ENCODE peak calls at places on chromosome 10, in ten cellular contexts. D is pancreas, J is PC-3, R is Peyer's patch, T is mammary epithelial cell, P is colonic mucosa, I is fibroblast of lung, K is GM23248, E is mesendoderm, Y is OCI-LY7. V is an unnamed sample. For H3K4me1, the result is how much of the 10 kb centered on the place peaks cover.

GRCh38 chr10:95287281-95287680 is 3.5 kb downstream of the PDLIM1 start:
- DNase-seq in D (no peak), J (no peak), R (no peak), T (no peak), P (no peak), I (no peak), K (peak), E (no peak), Y (no peak), V (no peak)

GRCh38 chr10:122254831-122255230 is 16.3 kb upstream of the BTBD16 start:
- DNase-seq in D (no peak), J (no peak), R (no peak), T (no peak), P (no peak), I (no peak), K (no peak), E (no peak), Y (no peak), V (no peak)

GRCh38 chr10:73205121-73205520 is 37.2 kb downstream of the FAM149B1 start:
- DNase-seq in D (no peak), J (no peak), R (no peak), T (no peak), P (no peak), I (no peak), K (no peak), E (no peak), Y (no peak), V (no peak)

GRCh38 chr10:6847561-6847960 is 267.5 kb upstream of the PRKCQ start:
- DNase-seq in D (no peak), J (no peak), R (no peak), T (no peak), P (no peak), I (no peak), K (no peak), E (no peak), Y (no peak), V (no peak)

GRCh38 chr10:102274062-102274461 is 28.7 kb downstream of the GBF1 start:
- DNase-seq in D (no peak), J (no peak), R (no peak), T (no peak), P (no peak), I (no peak), K (no peak), E (no peak), Y (no peak), V (no peak)

GRCh38 chr10:67772894-67773511 is 65.0 kb downstream of the DNAJC12 start:
- DNase-seq in D (no peak), J (peak), R (no peak), T (no peak), P (no peak), I (peak), K (peak), E (no peak), Y (peak), V (no peak)

GRCh38 chr10:103564799-103565365 is 71.4 kb downstream of the NEURL1 start:
- DNase-seq in D (no peak), J (peak), R (no peak), T (no peak), P (peak), I (no peak), K (peak), E (peak), Y (peak), V (no peak)

GRCh38 chr10:70759769-70760168 is 25.4 kb downstream of the TBATA start:
- DNase-seq in D (no peak), J (no peak), R (no peak), T (peak), P (no peak), I (no peak), K (no peak), E (peak), Y (peak), V (no peak)

GRCh38 chr10:31320179-31320597 is 1.2 kb downstream of the ZEB1 start:
- DNase-seq in D (peak), J (peak), R (peak), T (peak), P (no peak), I (peak), K (peak), E (peak), Y (peak), V (peak)

GRCh38 chr10:1122349-1122748 is 66.2 kb downstream of the WDR37 start:
- DNase-seq in D (no peak), J (no peak), R (no peak), T (no peak), P (peak), I (no peak), K (no peak), E (no peak), Y (no peak), V (no peak)

GRCh38 chr10:89476150-89476549 is 59.2 kb downstream of the SLC16A12 start:
- DNase-seq in D (no peak), J (no peak), R (no peak), T (no peak), P (no peak), I (peak), K (no peak), E (no peak), Y (no peak), V (no peak)

GRCh38 chr10:1056326-1057105 is at the start of gene WDR37:
- DNase-seq in D (peak), J (peak), R (peak), T (peak), P (peak), I (peak), K (peak), E (peak), Y (peak), V (peak)

GRCh38 chr10:76864913-76865312 is 772.7 kb downstream of the KCNMA1 start:
- DNase-seq in D (no peak), J (no peak), R (no peak), T (no peak), P (no peak), I (no peak), K (no peak), E (no peak), Y (no peak), V (no peak)

GRCh38 chr10:23399701-23400144 is 39.2 kb upstream of the OTUD1 start:
- DNase-seq in D (no peak), J (peak), R (no peak), T (peak), P (no peak), I (peak), K (peak), E (no peak), Y (no peak), V (no peak)

GRCh38 chr10:71596759-71597158 is 122.8 kb downstream of the C10orf105 start:
- DNase-seq in D (no peak), J (no peak), R (no peak), T (no peak), P (no peak), I (no peak), K (no peak), E (no peak), Y (no peak), V (no peak)

GRCh38 chr10:101176577-101176976 is 45.5 kb downstream of the TLX1 start:
- DNase-seq in D (no peak), J (no peak), R (no peak), T (no peak), P (no peak), I (no peak), K (no peak), E (peak), Y (no peak), V (no peak)

GRCh38 chr10:113165643-113166042 is 215.6 kb downstream of the TCF7L2 start:
- DNase-seq in D (no peak), J (no peak), R (no peak), T (no peak), P (no peak), I (no peak), K (no peak), E (no peak), Y (no peak), V (no peak)

GRCh38 chr10:114110174-114110972 is 63.6 kb downstream of the CCDC186 start:
- DNase-seq in D (no peak), J (peak), R (no peak), T (peak), P (no peak), I (no peak), K (peak), E (peak), Y (peak), V (no peak)

GRCh38 chr10:14692344-14693199 is 82.1 kb downstream of the FAM107B start:
- DNase-seq in D (no peak), J (no peak), R (no peak), T (no peak), P (peak), I (no peak), K (no peak), E (no peak), Y (no peak), V (no peak)

GRCh38 chr10:133475821-133476640 is 22.3 kb downstream of the SCART1 start:
- DNase-seq in D (no peak), J (peak), R (peak), T (peak), P (no peak), I (no peak), K (no peak), E (no peak), Y (peak), V (no peak)

GRCh38 chr10:122135251-122136025 is 135.7 kb upstream of the BTBD16 start:
- DNase-seq in D (no peak), J (no peak), R (no peak), T (no peak), P (no peak), I (no peak), K (no peak), E (no peak), Y (no peak), V (no peak)

GRCh38 chr10:132606536-132607316 is 69.1 kb downstream of the INPP5A start:
- DNase-seq in D (no peak), J (no peak), R (peak), T (no peak), P (peak), I (peak), K (no peak), E (no peak), Y (no peak), V (peak)

GRCh38 chr10:5282137-5282536 is 82.6 kb upstream of the UCN3 start:
- DNase-seq in D (no peak), J (no peak), R (no peak), T (no peak), P (no peak), I (no peak), K (no peak), E (peak), Y (no peak), V (no peak)

GRCh38 chr10:93462881-93463280 is 19.3 kb downstream of the MYOF start:
- DNase-seq in D (no peak), J (peak), R (no peak), T (peak), P (no peak), I (peak), K (peak), E (no peak), Y (peak), V (no peak)

GRCh38 chr10:87868277-87868676 is 4.9 kb downstream of the PTEN start:
- DNase-seq in D (no peak), J (peak), R (no peak), T (peak), P (no peak), I (peak), K (no peak), E (no peak), Y (no peak), V (no peak)

GRCh38 chr10:90112681-90113080 is 411.3 kb downstream of the KIF20B start:
- DNase-seq in D (no peak), J (no peak), R (no peak), T (peak), P (no peak), I (peak), K (no peak), E (no peak), Y (no peak), V (no peak)

GRCh38 chr10:58152698-58153263 is 114.9 kb downstream of the IPMK start:
- DNase-seq in D (no peak), J (peak), R (peak), T (peak), P (peak), I (peak), K (peak), E (peak), Y (peak), V (peak)

GRCh38 chr10:25758041-25758457 is 176.0 kb upstream of the MYO3A start:
- DNase-seq in D (no peak), J (peak), R (no peak), T (no peak), P (no peak), I (peak), K (peak), E (peak), Y (peak), V (no peak)

GRCh38 chr10:22779331-22780019 is 65.1 kb upstream of the PIP4K2A start:
- DNase-seq in D (no peak), J (no peak), R (no peak), T (no peak), P (no peak), I (peak), K (no peak), E (no peak), Y (no peak), V (no peak)

GRCh38 chr10:79089579-79090110 is 20.9 kb downstream of the ZMIZ1 start:
- DNase-seq in D (no peak), J (no peak), R (no peak), T (no peak), P (no peak), I (no peak), K (no peak), E (no peak), Y (no peak), V (no peak)
- H3K4me1 ChIP-seq in D (half or more), J (under half), R (under half), T (under half), P (under half), I (under half), K (under half), E (under half), Y (half or more), V (half or more)

GRCh38 chr10:92087750-92088395 is 164.3 kb downstream of the BTAF1 start:
- DNase-seq in D (peak), J (peak), R (peak), T (peak), P (peak), I (peak), K (peak), E (peak), Y (peak), V (peak)
- H3K4me1 ChIP-seq in D (under half), J (under half), R (under half), T (under half), P (under half), I (under half), K (under half), E (under half), Y (under half), V (under half)

DNA sequence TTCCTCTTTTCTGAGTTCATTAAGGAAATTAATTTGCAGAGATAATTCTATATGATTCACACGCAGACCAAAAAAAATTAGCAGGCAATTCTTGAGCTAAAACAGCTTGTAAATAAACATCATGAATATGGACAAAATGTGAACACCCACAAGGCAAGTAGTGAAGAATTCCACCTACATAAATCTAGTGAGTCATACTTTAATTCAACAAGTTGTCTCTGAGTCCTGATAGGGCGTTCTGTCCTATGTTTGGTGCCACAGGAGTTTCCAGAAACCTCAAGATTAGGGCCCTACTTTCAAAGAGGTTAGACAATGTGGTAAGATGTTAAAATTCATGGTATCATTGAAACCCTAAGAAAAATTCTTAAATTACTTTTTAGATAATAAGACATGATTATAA is 122.3 kb downstream of the SGMS1 start:
- DNase-seq in D (no peak), J (peak), R (no peak), T (peak), P (no peak), I (peak), K (peak), E (no peak), Y (no peak), V (no peak)
- H3K4me1 ChIP-seq in D (under half), J (under half), R (under half), T (under half), P (under half), I (under half), K (under half), E (under half), Y (under half), V (under half)

GRCh38 chr10:17026686-17027485 is 102.7 kb downstream of the CUBN start:
- DNase-seq in D (no peak), J (peak), R (no peak), T (peak), P (no peak), I (peak), K (peak), E (no peak), Y (no peak), V (no peak)
- H3K4me1 ChIP-seq in D (under half), J (half or more), R (under half), T (half or more), P (under half), I (under half), K (half or more), E (under half), Y (under half), V (under half)

GRCh38 chr10:62043493-62043938 is 142.0 kb downstream of the ARID5B start:
- DNase-seq in D (no peak), J (peak), R (no peak), T (no peak), P (no peak), I (peak), K (peak), E (peak), Y (peak), V (no peak)

GRCh38 chr10:62046522-62047239 is 145.2 kb downstream of the ARID5B start:
- DNase-seq in D (no peak), J (peak), R (no peak), T (peak), P (no peak), I (peak), K (peak), E (peak), Y (peak), V (no peak)

GRCh38 chr10:62047240-62047897 is 145.9 kb downstream of the ARID5B start:
- DNase-seq in D (no peak), J (peak), R (peak), T (no peak), P (no peak), I (peak), K (peak), E (no peak), Y (peak), V (no peak)

GRCh38 chr10:62045765-62046521 is 144.4 kb downstream of the ARID5B start:
- DNase-seq in D (no peak), J (peak), R (no peak), T (no peak), P (no peak), I (peak), K (peak), E (peak), Y (peak), V (no peak)

GRCh38 chr10:62044569-62044968 is 143.1 kb downstream of the ARID5B start:
- DNase-seq in D (no peak), J (no peak), R (no peak), T (no peak), P (no peak), I (no peak), K (no peak), E (no peak), Y (no peak), V (no peak)
- H3K4me1 ChIP-seq in D (under half), J (half or more), R (under half), T (half or more), P (under half), I (half or more), K (half or more), E (under half), Y (half or more), V (half or more)

GRCh38 chr10:124639646-124640045 is 104.5 kb downstream of the FAM53B start:
- DNase-seq in D (no peak), J (no peak), R (no peak), T (no peak), P (no peak), I (no peak), K (no peak), E (no peak), Y (no peak), V (no peak)
- H3K4me1 ChIP-seq in D (under half), J (under half), R (under half), T (under half), P (under half), I (under half), K (under half), E (under half), Y (under half), V (under half)

V was measured in stomach.